ENCODE peak calls at places on chromosomes 4 and X, in ten cellular contexts. One of them, this sample, is unnamed.

GRCh38 chr4:90995996-90996395 is 868.8 kb downstream of the CCSER1 start:
- DNase-seq in AG08396: no peak
- DNase-seq in endothelial cell: no peak
- DNase-seq in activated CD4-positive, alpha-beta memory T cell treated with anti-CD3 and anti-CD28 coated beads, Interleukin-2, amount 10 ng/mL, durations not matched to agents 7 days and 5 days: no peak
- DNase-seq in ACHN: no peak
- DNase-seq in omental fat pad: no peak
- DNase-seq in nephron progenitor cell: no peak
- DNase-seq in AG08395: no peak
- DNase-seq in Right ventricle myocardium superior: no peak
- DNase-seq in GM13976: no peak
- DNase-seq in this sample: no peak

GRCh38 chrX:26032141-26032917 is 105.8 kb upstream of the MAGEB18 start:
- DNase-seq in AG08396: no peak
- DNase-seq in endothelial cell: no peak
- DNase-seq in activated CD4-positive, alpha-beta memory T cell treated with anti-CD3 and anti-CD28 coated beads, Interleukin-2, amount 10 ng/mL, durations not matched to agents 7 days and 5 days: no peak
- DNase-seq in ACHN: no peak
- DNase-seq in omental fat pad: no peak
- DNase-seq in nephron progenitor cell: no peak
- DNase-seq in AG08395: peak
- DNase-seq in Right ventricle myocardium superior: no peak
- DNase-seq in GM13976: no peak
- DNase-seq in this sample: no peak

GRCh38 chr4:65461781-65462180 is 208.5 kb downstream of the EPHA5 start:
- DNase-seq in AG08396: no peak
- DNase-seq in endothelial cell: no peak
- DNase-seq in activated CD4-positive, alpha-beta memory T cell treated with anti-CD3 and anti-CD28 coated beads, Interleukin-2, amount 10 ng/mL, durations not matched to agents 7 days and 5 days: no peak
- DNase-seq in ACHN: no peak
- DNase-seq in omental fat pad: no peak
- DNase-seq in nephron progenitor cell: no peak
- DNase-seq in AG08395: no peak
- DNase-seq in Right ventricle myocardium superior: no peak
- DNase-seq in GM13976: no peak
- DNase-seq in this sample: no peak

GRCh38 chr4:7717946-7718490 is 221.6 kb downstream of the AFAP1 start:
- DNase-seq in AG08396: no peak
- DNase-seq in endothelial cell: no peak
- DNase-seq in activated CD4-positive, alpha-beta memory T cell treated with anti-CD3 and anti-CD28 coated beads, Interleukin-2, amount 10 ng/mL, durations not matched to agents 7 days and 5 days: no peak
- DNase-seq in ACHN: no peak
- DNase-seq in omental fat pad: no peak
- DNase-seq in nephron progenitor cell: no peak
- DNase-seq in AG08395: no peak
- DNase-seq in Right ventricle myocardium superior: no peak
- DNase-seq in GM13976: no peak
- DNase-seq in this sample: no peak

GRCh38 chr4:181753189-181753588 is 490.0 kb upstream of the TENM3 start:
- DNase-seq in AG08396: no peak
- DNase-seq in endothelial cell: no peak
- DNase-seq in activated CD4-positive, alpha-beta memory T cell treated with anti-CD3 and anti-CD28 coated beads, Interleukin-2, amount 10 ng/mL, durations not matched to agents 7 days and 5 days: no peak
- DNase-seq in ACHN: no peak
- DNase-seq in omental fat pad: no peak
- DNase-seq in nephron progenitor cell: no peak
- DNase-seq in AG08395: no peak
- DNase-seq in Right ventricle myocardium superior: no peak
- DNase-seq in GM13976: no peak
- DNase-seq in this sample: no peak

GRCh38 chr4:155781432-155781831 is 22.6 kb downstream of the GUCY1B1 start:
- DNase-seq in AG08396: no peak
- DNase-seq in endothelial cell: no peak
- DNase-seq in activated CD4-positive, alpha-beta memory T cell treated with anti-CD3 and anti-CD28 coated beads, Interleukin-2, amount 10 ng/mL, durations not matched to agents 7 days and 5 days: no peak
- DNase-seq in ACHN: no peak
- DNase-seq in omental fat pad: no peak
- DNase-seq in nephron progenitor cell: no peak
- DNase-seq in AG08395: no peak
- DNase-seq in Right ventricle myocardium superior: no peak
- DNase-seq in GM13976: no peak
- DNase-seq in this sample: no peak

GRCh38 chr4:85228264-85228663 is 246.7 kb upstream of the ARHGAP24 start:
- DNase-seq in AG08396: no peak
- DNase-seq in endothelial cell: no peak
- DNase-seq in activated CD4-positive, alpha-beta memory T cell treated with anti-CD3 and anti-CD28 coated beads, Interleukin-2, amount 10 ng/mL, durations not matched to agents 7 days and 5 days: no peak
- DNase-seq in ACHN: no peak
- DNase-seq in omental fat pad: no peak
- DNase-seq in nephron progenitor cell: no peak
- DNase-seq in AG08395: no peak
- DNase-seq in Right ventricle myocardium superior: no peak
- DNase-seq in GM13976: no peak
- DNase-seq in this sample: peak

GRCh38 chr4:155629831-155630425 is 36.7 kb upstream of the GUCY1A1 start:
- DNase-seq in AG08396: no peak
- DNase-seq in endothelial cell: no peak
- DNase-seq in activated CD4-positive, alpha-beta memory T cell treated with anti-CD3 and anti-CD28 coated beads, Interleukin-2, amount 10 ng/mL, durations not matched to agents 7 days and 5 days: no peak
- DNase-seq in ACHN: no peak
- DNase-seq in omental fat pad: no peak
- DNase-seq in nephron progenitor cell: no peak
- DNase-seq in AG08395: no peak
- DNase-seq in Right ventricle myocardium superior: no peak
- DNase-seq in GM13976: no peak
- DNase-seq in this sample: no peak

This sample was measured in HL-60.